ENCODE peak calls at places on chromosome 1, in five cellular contexts. V is right cardiac atrium, K is NCI-H524, C is left lung, I is NCI-H1436 treated with DMSO at 0.1 percent for 48 hours. D is an unnamed sample.

GRCh38 chr1:6272476-6273270 is 11.8 kb upstream of the GPR153 start:
- DNase-seq in V (no peak), K (no peak), C (no peak), I (no peak), D (no peak)

GRCh38 chr1:85334962-85335361 is 58.5 kb upstream of the BCL10 start:
- DNase-seq in V (no peak), K (no peak), C (no peak), I (no peak), D (no peak)

GRCh38 chr1:183778568-183779433 is 26.1 kb upstream of the RGL1 start:
- DNase-seq in V (no peak), K (no peak), C (no peak), I (no peak), D (no peak)

GRCh38 chr1:15279576-15280230 is 32.7 kb downstream of the FHAD1 start:
- DNase-seq in V (no peak), K (no peak), C (no peak), I (no peak), D (peak)

GRCh38 chr1:159444507-159444906 is 5.0 kb downstream of the OR10J1 start:
- DNase-seq in V (no peak), K (no peak), C (no peak), I (no peak), D (no peak)

GRCh38 chr1:93235261-93235660 is 54.7 kb downstream of the CCDC18 start:
- DNase-seq in V (no peak), K (no peak), C (no peak), I (no peak), D (no peak)

GRCh38 chr1:110579460-110579859 is 26.7 kb downstream of the KCNA2 start:
- DNase-seq in V (no peak), K (no peak), C (no peak), I (no peak), D (no peak)

GRCh38 chr1:160834945-160835565 is 27.6 kb downstream of the CD244 start:
- DNase-seq in V (no peak), K (no peak), C (no peak), I (no peak), D (no peak)

GRCh38 chr1:72037745-72038343 is 244.5 kb downstream of the NEGR1 start:
- DNase-seq in V (no peak), K (peak), C (no peak), I (no peak), D (peak)

GRCh38 chr1:89262643-89263042 is 10.0 kb downstream of the GBP5 start:
- DNase-seq in V (no peak), K (no peak), C (no peak), I (no peak), D (no peak)

GRCh38 chr1:161440312-161440894 is 64.9 kb upstream of the FCGR2A start:
- DNase-seq in V (peak), K (no peak), C (peak), I (no peak), D (peak)

GRCh38 chr1:50562106-50562505 is 138.9 kb upstream of the DMRTA2 start:
- DNase-seq in V (no peak), K (no peak), C (no peak), I (no peak), D (no peak)

GRCh38 chr1:87329051-87329755 is 523 bp downstream of the LMO4 start:
- DNase-seq in V (peak), K (peak), C (peak), I (no peak), D (peak)

GRCh38 chr1:8002329-8003320 is 23.5 kb downstream of the ERRFI1 start:
- DNase-seq in V (no peak), K (no peak), C (no peak), I (no peak), D (no peak)

D was measured in testis.